ENCODE peak calls at places on chromosomes 11 and 22, in five cellular contexts. D is kidney, O is tibial nerve, Z is cardiac fibroblast, X is A549. S is an unnamed sample.

GRCh38 chr11:104853276-104853675 is 45.0 kb downstream of the CASP12 start:
- DNase-seq in D (no peak), O (no peak), Z (no peak), X (no peak), S (no peak)

GRCh38 chr11:34904421-34904950 is 11.7 kb downstream of the APIP start:
- DNase-seq in D (no peak), O (no peak), Z (peak), X (no peak), S (no peak)

GRCh38 chr11:130999086-130999485 is 82.8 kb upstream of the SNX19 start:
- DNase-seq in D (no peak), O (no peak), Z (peak), X (no peak), S (peak)

GRCh38 chr11:125301301-125301700 is 136.8 kb downstream of the PKNOX2 start:
- DNase-seq in D (no peak), O (no peak), Z (no peak), X (no peak), S (peak)

GRCh38 chr22:30047364-30047738 is 32.9 kb upstream of the HORMAD2 start:
- DNase-seq in D (no peak), O (no peak), Z (peak), X (no peak), S (no peak)

GRCh38 chr11:9797300-9797699 is 133.4 kb downstream of the SWAP70 start:
- DNase-seq in D (no peak), O (no peak), Z (no peak), X (no peak), S (no peak)

GRCh38 chr11:803770-804598 is 1.0 kb downstream of the PIDD1 start:
- DNase-seq in D (no peak), O (no peak), Z (no peak), X (no peak), S (no peak)

GRCh38 chr11:26541870-26542269 is 30.2 kb downstream of the MUC15 start:
- DNase-seq in D (no peak), O (no peak), Z (no peak), X (no peak), S (no peak)

GRCh38 chr22:38193580-38193979 is 8.2 kb upstream of the MAFF start:
- DNase-seq in D (peak), O (no peak), Z (no peak), X (no peak), S (no peak)

GRCh38 chr11:96228472-96228871 is 114.5 kb downstream of the MAML2 start:
- DNase-seq in D (peak), O (peak), Z (peak), X (peak), S (peak)

GRCh38 chr11:19711911-19712280 is 741 bp upstream of the NAV2 start:
- DNase-seq in D (peak), O (no peak), Z (no peak), X (no peak), S (no peak)

GRCh38 chr11:105935791-105936190 is 86.2 kb downstream of the MSANTD4 start:
- DNase-seq in D (no peak), O (no peak), Z (peak), X (no peak), S (peak)

GRCh38 chr11:799641-800316 is 1.7 kb upstream of the SLC25A22 start:
- DNase-seq in D (no peak), O (no peak), Z (no peak), X (no peak), S (no peak)

GRCh38 chr11:108838804-108839128 is 173.9 kb downstream of the DDX10 start:
- DNase-seq in D (no peak), O (no peak), Z (no peak), X (no peak), S (no peak)

GRCh38 chr11:75334402-75334891 is 17.0 kb downstream of the ARRB1 start:
- DNase-seq in D (no peak), O (no peak), Z (no peak), X (no peak), S (no peak)

GRCh38 chr11:124762077-124762623 is at the start of gene ESAM:
- DNase-seq in D (peak), O (no peak), Z (no peak), X (peak), S (no peak)

GRCh38 chr22:32232447-32232846 is 22.7 kb downstream of the SLC5A4 start:
- DNase-seq in D (no peak), O (no peak), Z (no peak), X (no peak), S (no peak)

GRCh38 chr11:71307811-71308645 is 55.7 kb upstream of the SHANK2 start:
- DNase-seq in D (no peak), O (no peak), Z (no peak), X (no peak), S (no peak)

GRCh38 chr11:75428301-75428724 is 4.7 kb downstream of the KLHL35 start:
- DNase-seq in D (peak), O (peak), Z (peak), X (no peak), S (peak)

GRCh38 chr11:57161351-57161750 is 20.4 kb upstream of the LRRC55 start:
- DNase-seq in D (no peak), O (no peak), Z (no peak), X (no peak), S (no peak)

GRCh38 chr11:72225411-72225951 is 914 bp downstream of the INPPL1 start:
- DNase-seq in D (no peak), O (no peak), Z (peak), X (no peak), S (no peak)

GRCh38 chr22:24801906-24802504 is 4.0 kb upstream of the SGSM1 start:
- DNase-seq in D (no peak), O (no peak), Z (no peak), X (no peak), S (no peak)

GRCh38 chr22:33166206-33166605 is 108.0 kb upstream of the SYN3 start:
- DNase-seq in D (no peak), O (no peak), Z (no peak), X (no peak), S (no peak)

GRCh38 chr11:12449961-12450715 is 72.8 kb downstream of the PARVA start:
- DNase-seq in D (no peak), O (no peak), Z (no peak), X (peak), S (peak)

GRCh38 chr11:57649826-57650738 is at the start of gene YPEL4:
- DNase-seq in D (peak), O (no peak), Z (peak), X (peak), S (peak)

GRCh38 chr22:31577711-31578110 is 81.4 kb downstream of the SFI1 start:
- DNase-seq in D (no peak), O (no peak), Z (no peak), X (no peak), S (no peak)

GRCh38 chr11:117564321-117564720 is 232.7 kb downstream of the DSCAML1 start:
- DNase-seq in D (no peak), O (no peak), Z (no peak), X (no peak), S (no peak)

GRCh38 chr22:39999144-39999757 is 4.5 kb downstream of the FAM83F start:
- DNase-seq in D (peak), O (peak), Z (peak), X (peak), S (peak)

GRCh38 chr22:37043828-37044538 is 7.6 kb upstream of the KCTD17 start:
- DNase-seq in D (peak), O (peak), Z (peak), X (peak), S (no peak)
- TF ChIP-seq CTCF in D (peak), O (peak), Z (peak), X (peak), S (peak)

GRCh38 chr22:50342651-50343540 is at the start of gene PPP6R2:
- DNase-seq in D (peak), O (peak), Z (peak), X (peak), S (peak)
- TF ChIP-seq CTCF in D (no peak), O (peak), Z (no peak), X (peak), S (no peak)

DNA sequence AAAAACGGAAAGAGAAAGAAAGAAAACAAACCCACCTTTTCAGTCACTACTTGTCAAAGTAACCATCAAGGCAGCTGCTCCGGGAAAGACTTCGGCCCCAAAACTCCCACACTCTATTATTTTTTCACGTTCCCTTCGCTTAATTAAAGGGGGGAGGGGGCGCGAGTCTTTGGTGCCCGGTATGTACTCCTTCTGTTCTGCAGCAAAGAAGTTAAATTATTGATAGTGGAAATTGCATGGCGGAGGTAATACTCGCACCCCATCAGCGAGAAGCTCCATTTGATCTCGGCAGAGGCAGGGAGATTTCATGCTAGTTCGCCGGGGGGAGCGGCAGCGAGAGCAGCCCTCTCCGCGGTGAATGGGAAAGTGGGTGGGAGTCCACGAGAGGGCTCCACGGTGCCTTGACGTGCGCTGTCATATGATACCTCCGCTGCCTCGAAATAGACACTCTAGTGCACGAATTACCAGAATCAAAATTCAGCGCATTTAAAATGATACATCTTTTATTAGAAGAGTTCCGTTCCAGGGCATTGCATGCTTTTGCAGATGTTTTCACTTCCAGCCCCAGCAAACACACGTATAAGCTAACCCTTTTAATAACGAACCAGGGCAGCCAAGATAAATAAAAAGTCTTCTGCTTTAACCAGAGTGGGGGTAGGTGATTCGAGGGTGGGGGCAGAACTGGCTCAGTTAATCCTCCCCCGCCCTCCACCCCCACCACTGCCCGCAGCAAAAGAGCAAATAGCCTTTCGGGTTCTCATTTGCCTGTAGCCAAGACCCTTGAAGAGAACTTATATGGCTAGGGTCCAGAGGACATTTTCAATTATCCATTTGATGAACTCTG is 1.2 kb upstream of the BDNF start:
- DNase-seq in D (no peak), O (no peak), Z (peak), X (peak), S (peak)
- TF ChIP-seq CTCF in D (no peak), O (no peak), Z (peak), X (peak), S (peak)

GRCh38 chr22:17366830-17367229 is 2.4 kb upstream of the CECR2 start:
- DNase-seq in D (no peak), O (no peak), Z (peak), X (peak), S (no peak)
- TF ChIP-seq CTCF in D (no peak), O (peak), Z (peak), X (no peak), S (peak)

GRCh38 chr11:119101367-119101758 is 290 bp downstream of the DPAGT1 start:
- DNase-seq in D (no peak), O (no peak), Z (no peak), X (peak), S (no peak)

GRCh38 chr11:119100960-119101349 is 698 bp downstream of the DPAGT1 start:
- DNase-seq in D (no peak), O (no peak), Z (no peak), X (no peak), S (no peak)

GRCh38 chr11:119101759-119102423 is at the start of gene DPAGT1:
- DNase-seq in D (peak), O (peak), Z (peak), X (peak), S (peak)

GRCh38 chr11:119099707-119100106 is 1.9 kb downstream of the DPAGT1 start:
- DNase-seq in D (no peak), O (no peak), Z (no peak), X (no peak), S (no peak)

GRCh38 chr11:119100246-119100959 is 1.2 kb downstream of the DPAGT1 start:
- DNase-seq in D (no peak), O (no peak), Z (peak), X (peak), S (peak)
- TF ChIP-seq CTCF in D (no peak), O (no peak), Z (peak), X (peak), S (peak)

GRCh38 chr11:24779791-24780190 is 282.9 kb downstream of the LUZP2 start:
- DNase-seq in D (no peak), O (no peak), Z (peak), X (no peak), S (no peak)
- TF ChIP-seq CTCF in D (no peak), O (no peak), Z (no peak), X (no peak), S (no peak)

DNA sequence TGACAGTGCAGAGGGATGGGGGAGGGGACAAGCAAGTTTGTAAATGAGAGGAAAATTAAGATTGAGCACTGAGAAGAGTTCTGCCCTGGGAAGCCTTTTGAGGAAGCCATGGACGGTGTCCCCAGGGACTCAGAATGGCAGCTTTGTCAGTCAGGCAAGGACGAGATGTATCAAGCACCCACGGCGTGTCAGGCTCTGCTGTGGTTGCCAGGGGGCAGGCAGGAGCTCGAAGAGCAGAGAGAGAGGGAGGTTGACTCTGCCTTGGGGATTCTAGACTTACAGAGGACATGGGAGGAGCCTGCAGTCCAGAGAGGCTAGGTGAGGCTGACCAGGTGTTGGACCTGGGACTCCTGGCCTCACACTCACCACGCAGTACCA is 29.1 kb upstream of the SYT7 start:
- DNase-seq in D (no peak), O (no peak), Z (no peak), X (peak), S (no peak)
- TF ChIP-seq CTCF in D (no peak), O (no peak), Z (peak), X (no peak), S (peak)

GRCh38 chr11:122804161-122804560 is 34.1 kb upstream of the CRTAM start:
- DNase-seq in D (no peak), O (no peak), Z (peak), X (no peak), S (peak)
- TF ChIP-seq CTCF in D (no peak), O (no peak), Z (no peak), X (no peak), S (no peak)